ENCODE peak calls at places on chromosomes 4 and X, in four cellular contexts. C is PC-9, V is heart right ventricle, B is body of pancreas. P is an unnamed sample. For H3K4me1, the result is how much of the 10 kb centered on the place peaks cover.

GRCh38 chr4:121696641-121697461 is at the start of gene ANXA5:
- DNase-seq in C (peak), B (peak), V (peak), P (peak)

GRCh38 chrX:68571292-68572256 is 72.7 kb downstream of the YIPF6 start:
- DNase-seq in C (peak), V (no peak), B (no peak), P (no peak)

GRCh38 chr4:94409947-94410346 is 41.8 kb upstream of the PDLIM5 start:
- DNase-seq in V (no peak), B (no peak), C (no peak), P (no peak)

GRCh38 chr4:164438321-164438720 is 315.6 kb upstream of the SMIM31 start:
- DNase-seq in C (no peak), B (no peak), V (no peak), P (no peak)

GRCh38 chr4:108031427-108032083 is 41.9 kb downstream of the HADH start:
- DNase-seq in V (no peak), C (no peak), B (no peak), P (no peak)

GRCh38 chr4:38856524-38857337 is at the start of gene TLR6:
- DNase-seq in C (peak), B (peak), V (peak), P (peak)

GRCh38 chrX:14497184-14497666 is 32.1 kb upstream of the GLRA2 start:
- DNase-seq in V (no peak), C (no peak), B (no peak), P (peak)

GRCh38 chr4:140609548-140610425 is 41.0 kb upstream of the UCP1 start:
- DNase-seq in C (no peak), B (no peak), V (no peak), P (no peak)

GRCh38 chrX:46722742-46723568 is 36.0 kb downstream of the SLC9A7 start:
- DNase-seq in B (no peak), V (no peak), C (no peak), P (no peak)

GRCh38 chr4:14196141-14196540 is 568.6 kb upstream of the BOD1L1 start:
- DNase-seq in B (peak), V (peak), C (no peak), P (no peak)

DNA sequence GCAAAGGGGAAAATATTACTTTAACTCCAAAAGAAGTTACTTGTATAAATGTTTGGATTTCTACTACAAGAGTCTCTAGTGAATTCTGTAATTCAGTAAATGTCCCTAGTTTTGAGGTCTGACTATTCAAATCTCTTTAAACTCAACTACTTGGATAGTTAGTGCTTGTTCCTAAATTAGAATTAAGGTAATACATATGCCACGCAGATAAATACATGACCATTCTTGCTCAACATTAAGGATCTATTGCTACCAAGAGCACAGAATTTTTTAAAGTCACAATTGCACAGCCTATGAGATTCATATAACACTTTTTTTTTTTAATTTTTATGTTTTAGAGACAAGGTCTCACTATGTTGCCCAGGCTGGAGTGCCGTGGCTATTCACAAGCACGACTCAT is 7.2 kb downstream of the ZNF280C start:
- DNase-seq in C (no peak), V (no peak), B (no peak), P (no peak)
- H3K27ac ChIP-seq in C (no peak), V (no peak), B (no peak), P (no peak)

DNA sequence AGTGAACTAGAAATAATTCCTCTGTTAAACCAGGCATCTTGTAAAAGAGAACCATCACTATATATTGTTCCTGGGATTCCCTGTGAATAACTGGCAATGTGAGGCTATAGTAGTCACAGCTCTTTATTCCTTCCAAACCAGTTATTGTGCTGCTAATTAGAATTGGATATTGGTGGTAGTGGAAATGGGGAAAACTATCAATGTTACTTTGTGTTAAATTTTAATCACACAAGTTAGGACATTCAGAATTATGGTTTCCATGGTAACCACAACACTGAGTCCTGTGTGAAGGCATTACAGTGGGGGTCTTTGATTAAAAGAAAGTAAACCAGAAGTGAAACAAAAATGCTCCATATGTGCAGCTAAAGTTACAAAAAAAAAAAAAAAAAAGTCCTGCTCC is 200.3 kb downstream of the ADGRL3 start:
- DNase-seq in B (no peak), V (no peak), C (no peak), P (no peak)
- H3K4me1 ChIP-seq in B (under half), V (under half), C (under half), P (under half)

DNA sequence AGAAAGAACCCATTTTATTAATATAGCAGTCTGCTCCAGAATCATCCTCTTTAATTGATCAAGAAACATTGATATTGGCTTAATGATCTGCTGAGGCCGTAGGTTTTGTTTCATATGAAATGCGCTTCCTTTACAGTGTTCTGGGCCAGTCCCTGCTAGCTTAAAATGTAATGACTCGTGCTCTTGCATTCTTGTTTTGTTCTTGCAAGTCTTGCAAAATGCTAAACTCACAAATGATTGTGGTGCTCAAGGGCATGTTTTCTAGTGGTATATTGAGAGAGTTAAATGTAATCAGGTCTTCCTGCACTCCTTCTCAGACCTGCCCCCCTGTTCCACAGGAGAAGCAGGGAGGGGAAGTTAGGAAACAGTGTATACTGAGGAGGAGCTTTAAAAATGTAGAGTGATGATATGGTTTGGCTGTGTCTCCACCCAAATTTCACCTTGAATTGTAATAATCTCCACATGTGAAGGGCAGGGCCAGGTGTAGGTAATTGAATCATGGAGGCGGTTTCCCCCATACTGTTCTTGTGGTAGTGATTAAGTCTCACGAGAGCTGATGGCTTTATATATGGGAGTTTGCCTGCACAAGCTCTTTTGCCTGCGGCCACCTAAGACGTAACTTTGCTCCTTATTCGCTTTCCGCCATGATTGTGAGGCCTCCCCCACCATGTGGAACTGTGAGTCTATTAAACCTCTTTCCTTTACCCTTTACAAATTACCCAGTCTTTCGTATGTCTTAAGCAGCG is 331.8 kb downstream of the RAPGEF2 start:
- DNase-seq in B (no peak), C (no peak), V (no peak), P (no peak)
- H3K27ac ChIP-seq in B (no peak), C (no peak), V (no peak), P (no peak)

GRCh38 chr4:118936406-118936805 is 47.8 kb downstream of the SYNPO2 start:
- DNase-seq in C (no peak), B (no peak), V (no peak), P (no peak)

GRCh38 chr4:118941799-118942198 is 53.1 kb downstream of the SYNPO2 start:
- DNase-seq in C (no peak), B (no peak), V (no peak), P (no peak)

GRCh38 chr4:118942465-118942864 is 53.8 kb downstream of the SYNPO2 start:
- DNase-seq in V (no peak), B (no peak), C (peak), P (no peak)

GRCh38 chr4:118939169-118939779 is 50.6 kb downstream of the SYNPO2 start:
- DNase-seq in V (no peak), C (no peak), B (no peak), P (no peak)

DNA sequence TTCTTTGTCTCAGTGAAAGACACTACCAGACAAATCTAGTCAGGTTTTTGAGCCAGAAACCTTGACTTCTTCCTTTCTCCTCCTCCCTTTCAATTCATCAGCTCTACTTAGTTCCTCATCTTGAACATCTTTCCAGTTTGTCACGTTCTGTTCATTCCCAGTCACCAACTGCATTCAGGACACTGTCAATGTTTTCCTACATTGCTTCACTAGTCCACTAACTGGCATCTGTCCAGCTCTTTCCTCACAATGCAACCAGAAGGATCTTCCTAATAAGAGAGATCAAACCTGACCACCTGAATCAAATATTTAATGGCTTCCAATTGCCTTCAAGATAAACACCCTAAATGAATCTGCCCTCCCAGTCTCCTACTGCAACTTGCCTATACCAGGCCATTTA is 52.5 kb downstream of the SYNPO2 start:
- DNase-seq in C (no peak), V (peak), B (no peak), P (no peak)
- H3K4me1 ChIP-seq in C (under half), V (under half), B (under half), P (under half)